ENCODE peak calls at places on chromosomes 1 and 21, in four cellular contexts. One of them, this sample, is unnamed.

GRCh38 chr1:114353233-114353632 is 157.8 kb downstream of the TRIM33 start:
- DNase-seq in omental fat pad: peak
- DNase-seq in cardiac fibroblast: peak
- DNase-seq in endothelial cell: no peak
- DNase-seq in this sample: no peak

GRCh38 chr1:205626216-205626615 is 5.6 kb downstream of the ELK4 start:
- DNase-seq in endothelial cell: no peak
- DNase-seq in omental fat pad: no peak
- DNase-seq in cardiac fibroblast: no peak
- DNase-seq in this sample: no peak

GRCh38 chr1:171434717-171435346 is 50.5 kb upstream of the PRRC2C start:
- DNase-seq in endothelial cell: no peak
- DNase-seq in omental fat pad: no peak
- DNase-seq in cardiac fibroblast: peak
- DNase-seq in this sample: no peak

GRCh38 chr1:1199961-1200875 is 6.2 kb downstream of the TNFRSF18 start:
- DNase-seq in omental fat pad: no peak
- DNase-seq in endothelial cell: peak
- DNase-seq in cardiac fibroblast: no peak
- DNase-seq in this sample: peak

GRCh38 chr1:58154256-58154655 is 392.3 kb downstream of the OMA1 start:
- DNase-seq in endothelial cell: no peak
- DNase-seq in cardiac fibroblast: no peak
- DNase-seq in omental fat pad: no peak
- DNase-seq in this sample: no peak

GRCh38 chr1:164369698-164370365 is 189.2 kb upstream of the PBX1 start:
- DNase-seq in omental fat pad: no peak
- DNase-seq in cardiac fibroblast: no peak
- DNase-seq in endothelial cell: no peak
- DNase-seq in this sample: no peak

GRCh38 chr1:174989540-174990181 is 10.1 kb upstream of the CACYBP start:
- DNase-seq in cardiac fibroblast: no peak
- DNase-seq in endothelial cell: no peak
- DNase-seq in omental fat pad: no peak
- DNase-seq in this sample: no peak

GRCh38 chr1:3761296-3762010 is 9.2 kb downstream of the CCDC27 start:
- DNase-seq in cardiac fibroblast: no peak
- DNase-seq in endothelial cell: no peak
- DNase-seq in omental fat pad: no peak
- DNase-seq in this sample: no peak

GRCh38 chr1:94015489-94015817 is 105.5 kb downstream of the ABCA4 start:
- DNase-seq in cardiac fibroblast: no peak
- DNase-seq in endothelial cell: no peak
- DNase-seq in omental fat pad: no peak
- DNase-seq in this sample: no peak

DNA sequence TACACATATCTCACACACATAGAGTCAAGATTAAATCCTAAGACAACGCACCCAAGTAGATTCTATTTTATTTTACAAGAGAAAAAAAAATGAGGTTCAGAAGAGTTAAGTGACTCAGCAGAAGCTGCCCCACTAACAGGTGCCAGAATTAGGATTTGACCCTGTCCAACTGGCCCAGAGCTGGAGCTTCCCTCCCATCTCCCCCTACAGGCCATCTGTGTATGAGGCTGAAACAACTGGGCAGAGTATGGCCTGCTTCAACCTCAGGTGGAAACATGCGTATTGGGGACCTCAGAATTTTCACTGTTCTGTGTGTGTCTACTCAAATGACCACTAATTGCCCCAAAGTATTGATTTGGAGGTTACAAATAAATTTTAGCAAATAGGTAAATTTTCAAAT is 29.9 kb downstream of the PSMG1 start:
- DNase-seq in omental fat pad: no peak
- DNase-seq in cardiac fibroblast: peak
- DNase-seq in endothelial cell: no peak
- DNase-seq in this sample: no peak
- TF ChIP-seq CTCF in omental fat pad: no peak
- TF ChIP-seq CTCF in cardiac fibroblast: peak
- TF ChIP-seq CTCF in endothelial cell: peak
- TF ChIP-seq CTCF in this sample: peak

DNA sequence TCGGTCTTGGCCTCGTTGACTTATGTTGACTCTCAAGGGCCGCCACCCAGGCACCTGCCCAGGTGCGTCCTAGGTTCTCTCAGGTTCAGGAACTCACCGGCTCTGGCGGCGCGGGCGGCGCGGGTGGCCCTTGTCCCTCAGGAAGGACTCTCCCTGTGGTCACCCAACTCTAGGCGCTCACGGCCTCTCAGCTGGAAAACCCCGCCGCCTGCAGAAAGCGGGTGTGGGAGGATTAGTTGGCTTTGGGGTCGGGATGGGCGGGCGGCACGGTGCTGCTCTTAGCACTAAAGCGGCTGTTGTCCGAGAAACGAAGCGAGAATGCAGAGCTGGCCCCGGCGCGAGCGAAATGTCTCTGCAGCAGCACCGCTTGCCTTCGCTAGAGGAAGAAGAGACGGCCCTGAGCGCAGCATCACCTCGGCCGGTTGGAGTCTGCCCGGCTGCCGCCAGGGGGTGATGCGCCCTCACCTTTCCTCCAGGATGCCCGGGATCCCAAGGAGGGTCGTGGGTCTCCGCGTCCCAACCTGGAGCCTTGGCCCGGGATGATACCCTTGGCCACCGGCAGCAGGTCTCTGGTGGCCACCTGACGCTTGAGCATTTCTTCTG is 8.1 kb upstream of the TADA1 start:
- DNase-seq in endothelial cell: peak
- DNase-seq in cardiac fibroblast: peak
- DNase-seq in omental fat pad: no peak
- DNase-seq in this sample: no peak
- TF ChIP-seq CTCF in endothelial cell: peak
- TF ChIP-seq CTCF in cardiac fibroblast: peak
- TF ChIP-seq CTCF in omental fat pad: no peak
- TF ChIP-seq CTCF in this sample: peak

GRCh38 chr1:55639051-55639450 is 423.9 kb upstream of the USP24 start:
- DNase-seq in endothelial cell: no peak
- DNase-seq in omental fat pad: no peak
- DNase-seq in cardiac fibroblast: no peak
- DNase-seq in this sample: no peak
- TF ChIP-seq CTCF in endothelial cell: no peak
- TF ChIP-seq CTCF in omental fat pad: no peak
- TF ChIP-seq CTCF in cardiac fibroblast: no peak
- TF ChIP-seq CTCF in this sample: no peak

GRCh38 chr1:30715216-30715615 is 8.2 kb downstream of the MATN1 start:
- DNase-seq in omental fat pad: no peak
- DNase-seq in endothelial cell: no peak
- DNase-seq in cardiac fibroblast: no peak
- DNase-seq in this sample: no peak
- TF ChIP-seq CTCF in omental fat pad: no peak
- TF ChIP-seq CTCF in endothelial cell: peak
- TF ChIP-seq CTCF in cardiac fibroblast: peak
- TF ChIP-seq CTCF in this sample: peak

GRCh38 chr1:150832597-150832996 is 24.5 kb upstream of the CTSK start:
- DNase-seq in cardiac fibroblast: no peak
- DNase-seq in omental fat pad: no peak
- DNase-seq in endothelial cell: no peak
- DNase-seq in this sample: no peak

GRCh38 chr1:150826299-150826698 is 18.2 kb upstream of the CTSK start:
- DNase-seq in endothelial cell: no peak
- DNase-seq in cardiac fibroblast: no peak
- DNase-seq in omental fat pad: no peak
- DNase-seq in this sample: no peak

GRCh38 chr1:150829751-150830150 is 21.7 kb upstream of the CTSK start:
- DNase-seq in omental fat pad: no peak
- DNase-seq in cardiac fibroblast: no peak
- DNase-seq in endothelial cell: no peak
- DNase-seq in this sample: no peak
- TF ChIP-seq CTCF in omental fat pad: no peak
- TF ChIP-seq CTCF in cardiac fibroblast: peak
- TF ChIP-seq CTCF in endothelial cell: peak
- TF ChIP-seq CTCF in this sample: peak

This sample was measured in chondrocyte.